ENCODE peak calls at places on chromosomes 16 and 17, in four cellular contexts. X, U, V and R are unnamed samples.

GRCh38 chr17:57892820-57893595 is 43.2 kb upstream of the MRPS23 start:
- DNase-seq in V (peak), X (peak), U (peak), R (peak)

GRCh38 chr17:49359990-49360795 is 1.9 kb downstream of the ZNF652 start:
- DNase-seq in U (no peak), X (no peak), V (peak), R (no peak)

GRCh38 chr16:88777801-88778415 is 7.1 kb downstream of the PIEZO1 start:
- DNase-seq in V (no peak), X (no peak), U (no peak), R (no peak)

GRCh38 chr16:66862023-66862520 is 17.9 kb downstream of the CA7 start:
- DNase-seq in X (no peak), V (no peak), U (no peak), R (no peak)

GRCh38 chr16:75535211-75535843 is 581 bp downstream of the CHST5 start:
- DNase-seq in U (no peak), V (no peak), X (no peak), R (no peak)

GRCh38 chr17:65438708-65439294 is 122.6 kb downstream of the AXIN2 start:
- DNase-seq in U (no peak), X (no peak), V (no peak), R (no peak)

GRCh38 chr16:84983308-84983707 is 28.0 kb downstream of the ZDHHC7 start:
- DNase-seq in V (no peak), X (no peak), U (peak), R (no peak)

GRCh38 chr17:81385320-81386111 is 9.7 kb upstream of the BAHCC1 start:
- DNase-seq in U (no peak), V (peak), X (no peak), R (no peak)

GRCh38 chr17:29565643-29566472 is 979 bp downstream of the ABHD15 start:
- DNase-seq in U (peak), V (peak), X (peak), R (peak)

GRCh38 chr17:76232342-76232741 is 8.0 kb downstream of the RNF157 start:
- DNase-seq in U (no peak), V (no peak), X (no peak), R (no peak)

GRCh38 chr17:47295037-47295873 is 28.5 kb upstream of the EFCAB13 start:
- DNase-seq in U (no peak), V (no peak), X (no peak), R (no peak)

GRCh38 chr16:74140557-74140956 is 156.1 kb upstream of the PSMD7 start:
- DNase-seq in X (no peak), U (no peak), V (no peak), R (no peak)

GRCh38 chr17:64024215-64024654 is 3.8 kb upstream of the ICAM2 start:
- DNase-seq in V (peak), U (no peak), X (no peak), R (no peak)

GRCh38 chr16:988465-989353 is 7.1 kb downstream of the SOX8 start:
- DNase-seq in U (no peak), V (no peak), X (no peak), R (no peak)

GRCh38 chr16:78177927-78178326 is 78.5 kb downstream of the WWOX start:
- DNase-seq in X (no peak), V (no peak), U (no peak), R (no peak)

DNA sequence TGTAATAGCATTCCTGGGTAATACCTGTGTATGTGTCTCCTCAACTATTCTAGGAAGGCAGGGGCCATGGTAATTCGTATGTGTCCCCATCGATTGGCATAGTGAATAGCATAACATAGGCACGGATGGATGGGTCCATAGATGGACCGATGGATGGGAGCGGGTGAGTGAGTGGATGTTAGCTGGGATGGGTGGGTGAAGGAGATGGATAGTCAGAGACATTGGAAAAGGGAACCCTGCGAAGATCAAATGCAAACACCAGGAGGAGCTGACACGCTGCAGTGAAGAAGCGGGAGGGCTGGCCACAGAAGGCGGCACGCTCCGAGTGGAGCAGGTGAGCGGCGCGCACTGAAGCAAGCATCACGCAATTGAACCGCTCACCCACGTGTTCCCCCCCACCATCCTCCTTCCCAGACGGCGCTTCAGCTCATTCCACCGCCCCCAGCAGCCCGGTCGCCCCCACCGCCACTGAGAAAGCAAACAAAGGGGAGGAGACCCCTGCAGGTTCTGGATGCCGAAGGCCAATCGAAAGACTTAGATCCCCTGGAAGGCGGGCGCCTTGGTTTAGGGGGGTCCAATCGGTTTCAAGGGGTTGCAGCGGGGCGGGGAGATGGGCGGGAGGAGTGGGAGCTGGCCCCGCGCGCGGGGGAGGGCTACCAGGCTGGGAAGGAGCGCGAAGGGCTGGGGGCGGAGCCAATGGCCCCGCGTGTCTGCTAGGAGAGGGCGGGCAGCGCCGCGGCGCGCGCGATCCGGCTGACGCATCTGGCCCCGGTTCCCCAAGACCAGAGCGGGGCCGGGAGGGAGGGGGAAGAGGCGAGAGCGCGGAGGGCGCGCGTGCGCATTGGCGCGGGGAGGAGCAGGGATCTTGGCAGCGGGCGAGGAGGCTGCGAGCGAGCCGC is at the start of gene ARRB2:
- DNase-seq in V (peak), U (peak), X (peak), R (peak)
- TF ChIP-seq POLR2A in V (no peak), U (peak), X (peak), R (no peak)

GRCh38 chr17:19315104-19315503 is 47.4 kb downstream of the B9D1 start:
- DNase-seq in U (no peak), V (no peak), X (no peak), R (no peak)

GRCh38 chr17:19316756-19317358 is 45.7 kb downstream of the B9D1 start:
- DNase-seq in V (no peak), X (no peak), U (no peak), R (no peak)

GRCh38 chr17:19318611-19319010 is 43.9 kb downstream of the B9D1 start:
- DNase-seq in U (no peak), V (no peak), X (no peak), R (no peak)

GRCh38 chr17:19319771-19320505 is 42.6 kb downstream of the B9D1 start:
- DNase-seq in V (no peak), X (no peak), U (peak), R (no peak)

DNA sequence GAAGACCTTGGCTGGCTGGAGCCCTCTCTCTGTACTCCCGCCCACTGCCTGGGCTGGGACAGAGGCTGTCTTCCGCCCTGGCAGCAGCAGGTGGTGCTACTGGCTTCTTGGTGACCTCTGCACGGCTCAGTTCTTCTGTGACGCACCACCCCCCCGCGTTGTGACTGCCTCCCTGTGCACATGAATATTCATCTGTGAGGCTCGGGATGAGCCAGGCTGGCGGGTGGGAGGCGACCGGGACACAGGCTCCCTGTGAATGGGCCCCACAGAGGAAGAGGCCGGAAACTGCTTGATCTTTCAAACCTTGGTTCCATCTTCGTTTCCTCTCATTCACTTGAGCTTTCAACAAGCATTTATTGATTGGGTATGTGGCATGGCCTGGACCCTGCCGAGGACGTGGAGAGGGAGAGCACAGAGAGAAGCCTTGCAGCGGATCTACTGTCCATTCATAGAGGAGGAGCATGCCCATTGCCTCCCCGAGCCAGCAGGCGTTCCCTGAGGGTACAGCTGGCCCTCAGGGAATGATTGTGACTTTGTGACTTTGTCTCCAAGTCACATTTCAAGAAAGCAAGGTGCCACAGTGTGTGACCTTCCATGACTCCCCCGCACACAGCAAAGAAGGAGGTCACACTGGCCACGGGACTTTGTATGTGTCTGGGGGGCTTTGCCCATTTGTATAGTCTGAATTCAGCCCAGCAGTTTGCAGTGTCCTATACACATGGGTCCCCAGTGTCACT is 45.0 kb downstream of the B9D1 start:
- DNase-seq in U (peak), V (peak), X (no peak), R (peak)
- TF ChIP-seq CTCF in U (no peak), V (no peak), X (no peak), R (no peak)

DNA sequence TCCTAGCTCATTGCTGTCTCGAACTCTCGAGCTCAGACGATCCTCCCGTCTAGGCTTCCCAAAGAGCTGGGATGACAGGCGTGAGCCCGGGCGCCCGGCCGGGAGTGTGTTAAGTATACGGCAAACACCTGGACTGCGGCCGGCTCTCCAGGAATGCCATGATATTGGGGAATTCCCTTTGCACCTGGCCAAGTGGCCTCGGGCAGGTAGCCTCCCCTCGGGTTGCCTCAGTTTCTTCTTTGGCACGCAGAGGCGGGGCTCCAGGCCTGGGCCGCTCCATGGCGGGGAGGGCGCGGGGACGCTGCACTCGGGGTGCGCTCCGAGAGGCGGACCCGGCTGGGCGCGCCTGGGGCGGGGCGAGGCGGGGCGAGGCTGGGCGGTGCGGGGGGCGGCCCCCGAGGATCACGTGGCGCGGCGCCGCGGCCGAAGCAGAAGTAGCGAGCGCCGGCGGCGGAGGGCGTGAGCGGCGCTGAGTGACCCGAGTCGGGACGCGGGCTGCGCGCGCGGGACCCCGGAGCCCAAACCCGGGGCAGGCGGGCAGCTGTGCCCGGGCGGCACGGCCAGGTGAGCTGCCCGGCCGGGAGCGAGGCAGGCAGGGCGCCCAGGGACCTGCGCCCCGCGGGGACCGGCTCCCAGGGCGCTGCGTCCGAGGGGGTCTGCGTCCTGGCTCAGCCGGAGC is at the start of gene PLCG2:
- DNase-seq in X (peak), U (peak), V (peak), R (peak)
- TF ChIP-seq POLR2A in X (peak), U (peak), V (peak), R (no peak)

GRCh38 chr16:56851671-56852400 is 13.2 kb upstream of the SLC12A3 start:
- DNase-seq in U (no peak), X (no peak), V (no peak), R (no peak)
- TF ChIP-seq CTCF in U (no peak), X (no peak), V (peak), R (no peak)

GRCh38 chr16:3289998-3290673 is 6.8 kb downstream of the ZNF263 start:
- DNase-seq in V (no peak), X (no peak), U (no peak), R (no peak)

GRCh38 chr16:3292604-3293003 is 9.3 kb downstream of the ZNF263 start:
- DNase-seq in V (no peak), U (no peak), X (no peak), R (no peak)

GRCh38 chr16:3295783-3296182 is 9.4 kb downstream of the TIGD7 start:
- DNase-seq in V (no peak), X (no peak), U (no peak), R (no peak)

DNA sequence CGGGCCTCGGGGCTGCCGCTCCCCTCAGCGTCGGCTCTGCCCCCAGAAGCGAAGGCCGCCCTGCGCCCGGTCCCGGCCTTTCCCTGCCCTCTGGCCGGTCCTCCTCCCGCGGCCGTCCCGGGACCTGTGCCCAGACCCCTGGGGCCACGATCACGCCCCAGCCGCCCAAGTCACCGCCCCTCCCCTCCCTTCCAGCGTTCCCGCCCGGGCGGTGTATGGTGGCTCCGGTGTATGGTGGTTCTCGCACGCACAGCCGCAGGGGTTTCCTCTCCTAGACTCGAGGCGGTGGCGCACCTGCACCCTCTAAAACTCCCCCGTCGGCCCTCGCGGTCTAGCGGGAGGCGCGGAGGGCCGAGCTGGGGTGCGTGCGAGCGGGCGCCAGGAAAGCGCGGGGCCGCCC is 10.0 kb downstream of the TIGD7 start:
- DNase-seq in V (no peak), X (no peak), U (no peak), R (no peak)
- TF ChIP-seq POLR2A in V (no peak), X (no peak), U (no peak), R (no peak)

DNA sequence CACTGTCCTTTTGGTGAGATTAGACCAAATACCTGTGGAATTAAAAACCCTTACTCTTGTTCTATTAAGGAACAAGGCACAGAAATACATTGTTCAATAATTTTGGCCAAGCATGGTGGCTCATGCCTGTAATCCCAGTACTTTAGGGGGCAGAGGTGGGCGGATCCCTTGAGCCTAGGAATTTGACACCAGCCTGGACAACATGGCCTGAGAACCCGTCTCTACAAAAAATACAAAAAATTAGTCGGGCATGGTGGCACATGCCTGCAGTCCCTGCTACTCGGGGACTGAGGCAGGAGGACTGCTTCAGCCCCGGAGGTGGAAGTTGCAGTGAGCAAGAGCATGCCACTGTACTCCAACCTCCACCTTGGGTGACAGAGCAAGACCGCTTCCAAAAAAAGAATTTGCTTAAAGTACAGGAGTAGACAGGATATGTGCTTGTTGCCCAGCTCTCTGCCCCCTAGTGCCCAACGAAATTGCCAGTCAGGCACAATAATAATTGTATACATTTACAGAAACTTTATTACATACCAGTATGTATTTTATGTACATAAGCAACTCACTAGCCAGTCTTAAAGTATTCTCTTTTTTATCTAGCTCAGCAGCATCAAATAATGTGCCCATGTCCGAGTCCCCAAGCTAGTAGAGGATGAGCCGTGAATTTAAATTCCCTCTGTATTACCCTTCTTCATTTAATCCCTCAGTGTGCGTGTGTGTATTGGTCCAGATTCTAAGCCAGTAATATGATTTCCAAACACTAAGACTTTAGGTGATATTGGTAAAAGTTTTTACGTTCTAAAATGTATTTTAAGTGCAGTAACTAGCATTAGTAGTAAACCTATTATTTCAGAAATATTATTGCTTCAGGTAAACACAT is 1.4 kb downstream of the THUMPD1 start:
- DNase-seq in U (no peak), X (peak), V (no peak), R (no peak)
- TF ChIP-seq CTCF in U (no peak), X (no peak), V (no peak), R (no peak)